ENCODE peak calls at places on chromosomes 12 and 14, in seven cellular contexts. One of them, this sample, is unnamed.

GRCh38 chr14:76227450-76228050 is 75.8 kb downstream of the GPATCH2L start:
- DNase-seq in Panc1: no peak
- DNase-seq in stomach: no peak
- DNase-seq in HCT116: no peak
- DNase-seq in GM23338: no peak
- DNase-seq in SK-N-MC: no peak
- DNase-seq in prostate gland: no peak
- DNase-seq in this sample: no peak

GRCh38 chr12:89252284-89252683 is 100.0 kb downstream of the DUSP6 start:
- DNase-seq in Panc1: no peak
- DNase-seq in SK-N-MC: no peak
- DNase-seq in GM23338: no peak
- DNase-seq in HCT116: no peak
- DNase-seq in prostate gland: peak
- DNase-seq in stomach: no peak
- DNase-seq in this sample: no peak

GRCh38 chr14:24806061-24806678 is 172.2 kb upstream of the GZMB start:
- DNase-seq in HCT116: no peak
- DNase-seq in GM23338: peak
- DNase-seq in SK-N-MC: no peak
- DNase-seq in Panc1: peak
- DNase-seq in prostate gland: peak
- DNase-seq in stomach: peak
- DNase-seq in this sample: peak

GRCh38 chr14:61477845-61478438 is 156.6 kb downstream of the PRKCH start:
- DNase-seq in stomach: peak
- DNase-seq in SK-N-MC: no peak
- DNase-seq in Panc1: no peak
- DNase-seq in GM23338: no peak
- DNase-seq in prostate gland: no peak
- DNase-seq in HCT116: peak
- DNase-seq in this sample: peak

GRCh38 chr14:22980672-22981089 is 1.7 kb downstream of the AJUBA start:
- DNase-seq in SK-N-MC: no peak
- DNase-seq in stomach: peak
- DNase-seq in prostate gland: peak
- DNase-seq in GM23338: peak
- DNase-seq in Panc1: no peak
- DNase-seq in HCT116: no peak
- DNase-seq in this sample: peak

GRCh38 chr12:64733857-64734256 is 25.3 kb downstream of the GNS start:
- DNase-seq in prostate gland: no peak
- DNase-seq in HCT116: peak
- DNase-seq in Panc1: peak
- DNase-seq in SK-N-MC: no peak
- DNase-seq in stomach: no peak
- DNase-seq in GM23338: no peak
- DNase-seq in this sample: no peak

GRCh38 chr12:104695453-104696148 is 238.9 kb downstream of the CHST11 start:
- DNase-seq in HCT116: no peak
- DNase-seq in SK-N-MC: no peak
- DNase-seq in stomach: no peak
- DNase-seq in Panc1: no peak
- DNase-seq in prostate gland: no peak
- DNase-seq in GM23338: no peak
- DNase-seq in this sample: peak

GRCh38 chr14:89198544-89199329 is 218.3 kb downstream of the FOXN3 start:
- DNase-seq in SK-N-MC: no peak
- DNase-seq in GM23338: no peak
- DNase-seq in Panc1: no peak
- DNase-seq in prostate gland: no peak
- DNase-seq in stomach: peak
- DNase-seq in HCT116: no peak
- DNase-seq in this sample: no peak

GRCh38 chr14:95496690-95497241 is 19.7 kb downstream of the SYNE3 start:
- DNase-seq in SK-N-MC: no peak
- DNase-seq in Panc1: no peak
- DNase-seq in stomach: no peak
- DNase-seq in HCT116: no peak
- DNase-seq in GM23338: no peak
- DNase-seq in prostate gland: no peak
- DNase-seq in this sample: no peak

GRCh38 chr12:112419269-112420133 is 754 bp downstream of the PTPN11 start:
- DNase-seq in stomach: peak
- DNase-seq in Panc1: no peak
- DNase-seq in SK-N-MC: no peak
- DNase-seq in prostate gland: peak
- DNase-seq in HCT116: no peak
- DNase-seq in GM23338: peak
- DNase-seq in this sample: peak

GRCh38 chr12:110858848-110859247 is 12.1 kb downstream of the CCDC63 start:
- DNase-seq in SK-N-MC: no peak
- DNase-seq in prostate gland: no peak
- DNase-seq in GM23338: peak
- DNase-seq in Panc1: no peak
- DNase-seq in HCT116: no peak
- DNase-seq in stomach: no peak
- DNase-seq in this sample: no peak

GRCh38 chr12:43349863-43350262 is 202.1 kb downstream of the ADAMTS20 start:
- DNase-seq in prostate gland: no peak
- DNase-seq in GM23338: no peak
- DNase-seq in stomach: no peak
- DNase-seq in Panc1: no peak
- DNase-seq in SK-N-MC: no peak
- DNase-seq in HCT116: peak
- DNase-seq in this sample: no peak

GRCh38 chr14:95413289-95414215 is 93.8 kb upstream of the CLMN start:
- DNase-seq in SK-N-MC: no peak
- DNase-seq in stomach: no peak
- DNase-seq in prostate gland: no peak
- DNase-seq in Panc1: no peak
- DNase-seq in HCT116: no peak
- DNase-seq in GM23338: no peak
- DNase-seq in this sample: no peak

GRCh38 chr12:40988335-40988734 is 199.8 kb upstream of the PDZRN4 start:
- DNase-seq in prostate gland: no peak
- DNase-seq in SK-N-MC: no peak
- DNase-seq in HCT116: no peak
- DNase-seq in Panc1: no peak
- DNase-seq in GM23338: no peak
- DNase-seq in stomach: no peak
- DNase-seq in this sample: no peak

GRCh38 chr12:102629262-102629888 is 149.0 kb upstream of the IGF1 start:
- DNase-seq in SK-N-MC: no peak
- DNase-seq in HCT116: no peak
- DNase-seq in Panc1: no peak
- DNase-seq in stomach: no peak
- DNase-seq in GM23338: no peak
- DNase-seq in prostate gland: no peak
- DNase-seq in this sample: no peak

GRCh38 chr14:94601961-94602391 is 10.2 kb upstream of the SERPINA3 start:
- DNase-seq in HCT116: peak
- DNase-seq in stomach: peak
- DNase-seq in SK-N-MC: no peak
- DNase-seq in Panc1: no peak
- DNase-seq in prostate gland: peak
- DNase-seq in GM23338: no peak
- DNase-seq in this sample: peak

GRCh38 chr12:113858828-113859386 is 107.2 kb downstream of the RBM19 start:
- DNase-seq in stomach: no peak
- DNase-seq in HCT116: no peak
- DNase-seq in SK-N-MC: no peak
- DNase-seq in prostate gland: no peak
- DNase-seq in GM23338: no peak
- DNase-seq in Panc1: no peak
- DNase-seq in this sample: no peak

GRCh38 chr12:47190905-47191304 is 111.1 kb upstream of the AMIGO2 start:
- DNase-seq in SK-N-MC: no peak
- DNase-seq in GM23338: no peak
- DNase-seq in HCT116: no peak
- DNase-seq in stomach: no peak
- DNase-seq in prostate gland: no peak
- DNase-seq in Panc1: no peak
- DNase-seq in this sample: no peak

GRCh38 chr14:99217556-99217955 is 54.4 kb downstream of the BCL11B start:
- DNase-seq in HCT116: no peak
- DNase-seq in GM23338: no peak
- DNase-seq in Panc1: no peak
- DNase-seq in prostate gland: no peak
- DNase-seq in stomach: no peak
- DNase-seq in SK-N-MC: no peak
- DNase-seq in this sample: no peak

DNA sequence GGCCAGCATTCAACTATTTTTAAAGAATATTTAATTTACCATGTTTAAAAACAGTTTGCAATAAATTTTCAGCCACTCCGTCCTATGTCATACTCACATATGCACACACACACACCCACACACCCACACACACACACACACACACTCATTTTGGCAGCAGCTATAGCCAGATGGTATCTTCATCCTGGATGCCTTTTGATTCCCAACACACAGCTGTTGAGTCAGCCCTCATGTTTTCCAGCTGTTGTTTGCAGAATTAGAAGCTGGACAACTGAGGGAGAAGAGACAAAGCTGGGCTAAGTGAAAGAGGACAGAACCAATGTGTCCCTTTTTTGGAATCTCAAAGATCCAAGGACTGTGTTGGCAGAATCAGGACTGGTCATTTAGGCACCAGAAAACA is 80.0 kb upstream of the EGLN3 start:
- DNase-seq in Panc1: no peak
- DNase-seq in GM23338: no peak
- DNase-seq in stomach: no peak
- DNase-seq in prostate gland: no peak
- DNase-seq in SK-N-MC: no peak
- DNase-seq in HCT116: no peak
- DNase-seq in this sample: peak
- TF ChIP-seq POLR2AphosphoS5 in Panc1: no peak
- TF ChIP-seq POLR2AphosphoS5 in GM23338: no peak
- TF ChIP-seq POLR2AphosphoS5 in stomach: no peak
- TF ChIP-seq POLR2AphosphoS5 in prostate gland: no peak
- TF ChIP-seq POLR2AphosphoS5 in SK-N-MC: no peak
- TF ChIP-seq POLR2AphosphoS5 in HCT116: no peak
- TF ChIP-seq POLR2AphosphoS5 in this sample: peak

DNA sequence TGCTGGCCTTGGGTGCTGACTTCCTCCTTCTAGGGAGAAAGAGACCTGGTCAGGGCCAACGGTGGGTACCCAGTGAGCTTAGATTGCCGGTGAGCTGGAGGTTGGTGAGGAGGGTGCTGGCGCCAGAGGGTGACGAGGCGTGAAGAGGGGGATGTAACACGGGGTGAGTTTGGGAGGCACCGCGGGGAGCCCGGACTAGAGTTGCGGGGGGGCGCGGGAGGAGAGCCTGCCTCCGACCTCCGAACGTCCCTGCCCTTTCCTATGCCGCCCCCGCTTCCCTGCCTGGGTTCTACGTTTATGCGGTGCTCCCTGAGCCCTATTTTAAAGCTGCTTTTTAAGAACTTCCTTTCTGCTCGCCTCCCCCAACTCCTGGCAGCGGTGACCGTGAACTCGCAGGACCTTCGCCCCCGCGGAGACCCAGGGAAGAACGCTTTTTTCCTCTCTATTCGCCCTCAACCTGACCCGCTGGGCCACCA is 18.6 kb downstream of the OR6S1 start:
- DNase-seq in SK-N-MC: no peak
- DNase-seq in HCT116: no peak
- DNase-seq in GM23338: no peak
- DNase-seq in Panc1: no peak
- DNase-seq in prostate gland: no peak
- DNase-seq in stomach: no peak
- DNase-seq in this sample: no peak
- H3K4me3 ChIP-seq in SK-N-MC: no peak
- H3K4me3 ChIP-seq in HCT116: no peak
- H3K4me3 ChIP-seq in GM23338: peak
- H3K4me3 ChIP-seq in Panc1: no peak
- H3K4me3 ChIP-seq in prostate gland: no peak
- H3K4me3 ChIP-seq in stomach: peak
- H3K4me3 ChIP-seq in this sample: no peak

DNA sequence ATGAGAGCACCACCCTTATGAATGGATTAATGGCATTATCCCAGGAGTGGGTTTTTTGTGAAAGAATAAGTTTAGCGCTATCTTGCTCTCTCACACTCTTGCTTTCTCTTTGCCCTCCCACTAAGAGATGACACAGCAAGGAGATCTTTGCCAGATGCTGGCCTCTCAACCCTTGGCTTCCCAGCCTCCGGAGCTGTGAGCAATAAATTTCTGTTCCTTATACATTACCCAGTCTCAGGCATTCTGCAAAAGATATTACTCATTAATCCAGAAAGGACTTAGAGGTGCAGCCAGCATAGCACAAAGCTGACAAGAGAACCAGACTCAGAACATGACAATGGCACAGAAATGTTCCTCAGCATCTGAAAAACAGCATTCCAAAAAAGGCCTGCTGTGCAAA is 190.6 kb downstream of the ITPR2 start:
- DNase-seq in Panc1: no peak
- DNase-seq in SK-N-MC: no peak
- DNase-seq in prostate gland: no peak
- DNase-seq in HCT116: no peak
- DNase-seq in GM23338: no peak
- DNase-seq in stomach: no peak
- DNase-seq in this sample: no peak
- TF ChIP-seq POLR2AphosphoS5 in Panc1: no peak
- TF ChIP-seq POLR2AphosphoS5 in SK-N-MC: no peak
- TF ChIP-seq POLR2AphosphoS5 in prostate gland: no peak
- TF ChIP-seq POLR2AphosphoS5 in HCT116: no peak
- TF ChIP-seq POLR2AphosphoS5 in GM23338: no peak
- TF ChIP-seq POLR2AphosphoS5 in stomach: no peak
- TF ChIP-seq POLR2AphosphoS5 in this sample: no peak

GRCh38 chr12:68933564-68933893 is 558 bp upstream of the CPM start:
- DNase-seq in HCT116: no peak
- DNase-seq in prostate gland: no peak
- DNase-seq in GM23338: no peak
- DNase-seq in Panc1: no peak
- DNase-seq in stomach: peak
- DNase-seq in SK-N-MC: no peak
- DNase-seq in this sample: no peak
- H3K4me3 ChIP-seq in HCT116: no peak
- H3K4me3 ChIP-seq in prostate gland: peak
- H3K4me3 ChIP-seq in GM23338: peak
- H3K4me3 ChIP-seq in Panc1: peak
- H3K4me3 ChIP-seq in stomach: peak
- H3K4me3 ChIP-seq in SK-N-MC: peak
- H3K4me3 ChIP-seq in this sample: no peak

DNA sequence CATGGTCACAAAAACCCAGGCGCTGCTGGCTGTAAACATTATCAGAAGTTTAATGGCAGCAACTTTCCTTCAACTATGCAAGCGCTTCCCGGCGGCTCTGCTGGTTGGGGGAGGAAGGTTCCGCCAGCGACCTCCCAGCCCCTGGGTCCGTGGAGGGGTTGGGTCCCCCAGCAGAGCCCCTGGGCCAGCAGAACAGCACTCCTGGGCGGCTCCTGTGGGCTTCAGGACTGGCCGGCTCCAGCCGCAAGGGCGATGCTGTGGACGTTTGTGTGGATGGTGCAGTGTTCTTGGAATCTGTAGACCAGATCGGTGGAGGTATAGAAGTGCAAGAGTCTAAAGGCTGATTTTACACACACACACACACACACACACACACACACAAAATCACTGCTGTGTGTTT is 25.9 kb downstream of the LRCOL1 start:
- DNase-seq in Panc1: no peak
- DNase-seq in HCT116: no peak
- DNase-seq in GM23338: peak
- DNase-seq in prostate gland: no peak
- DNase-seq in stomach: no peak
- DNase-seq in SK-N-MC: no peak
- DNase-seq in this sample: no peak
- TF ChIP-seq POLR2AphosphoS5 in Panc1: no peak
- TF ChIP-seq POLR2AphosphoS5 in HCT116: no peak
- TF ChIP-seq POLR2AphosphoS5 in GM23338: no peak
- TF ChIP-seq POLR2AphosphoS5 in prostate gland: no peak
- TF ChIP-seq POLR2AphosphoS5 in stomach: no peak
- TF ChIP-seq POLR2AphosphoS5 in SK-N-MC: no peak
- TF ChIP-seq POLR2AphosphoS5 in this sample: no peak

GRCh38 chr12:56082382-56082781 is 2.4 kb downstream of the ERBB3 start:
- DNase-seq in SK-N-MC: no peak
- DNase-seq in Panc1: no peak
- DNase-seq in HCT116: no peak
- DNase-seq in stomach: no peak
- DNase-seq in GM23338: no peak
- DNase-seq in prostate gland: no peak
- DNase-seq in this sample: no peak
- H3K4me3 ChIP-seq in SK-N-MC: no peak
- H3K4me3 ChIP-seq in Panc1: no peak
- H3K4me3 ChIP-seq in HCT116: no peak
- H3K4me3 ChIP-seq in stomach: peak
- H3K4me3 ChIP-seq in GM23338: peak
- H3K4me3 ChIP-seq in prostate gland: no peak
- H3K4me3 ChIP-seq in this sample: peak